ENCODE peak calls at places on chromosome 16, in nine cellular contexts. O is GM04504; M is thoracic aorta; A is skeletal muscle cell; C is neural crest cell; E is SHP77; K is amniotic stem cell; S is stimulated activated CD4-positive, alpha-beta T cell treated with anti-CD3 and anti-CD28 coated beads, Interleukin-2, amount 100 ng/mL, for 48 hours; J is iris pigment epithelial cell. T is an unnamed sample.

GRCh38 chr16:67844441-67844840 is 2.3 kb upstream of the NUTF2 start:
- DNase-seq in C (no peak), A (no peak), M (no peak), S (no peak), J (peak; percentile 42), O (no peak), E (no peak), K (no peak), T (no peak)

GRCh38 chr16:28219283-28219682 is 7.5 kb upstream of the XPO6 start:
- DNase-seq in K (no peak), C (no peak), O (no peak), J (no peak), S (no peak), A (no peak), E (no peak), M (no peak), T (no peak)

GRCh38 chr16:68401871-68402747 is 46.2 kb downstream of the SMPD3 start:
- DNase-seq in K (no peak), A (peak; percentile 32), O (peak; percentile 49), S (no peak), M (no peak), C (no peak), E (no peak), J (peak; percentile 72), T (no peak)

GRCh38 chr16:66365588-66365987 is 903 bp upstream of the CDH5 start:
- DNase-seq in E (no peak), O (no peak), M (no peak), K (no peak), C (no peak), J (peak; percentile 54), S (no peak), A (no peak), T (no peak)

GRCh38 chr16:75931043-75931442 is 204.8 kb upstream of the CPHXL start:
- DNase-seq in S (no peak), O (no peak), C (no peak), E (no peak), J (peak; percentile 95), M (no peak), K (no peak), A (peak; percentile 72), T (no peak)

GRCh38 chr16:5056347-5056746 is 9.4 kb downstream of the C16orf89 start:
- DNase-seq in K (no peak), E (no peak), C (peak; percentile 33), S (peak; percentile 33), J (no peak), A (no peak), M (no peak), O (no peak), T (no peak)

GRCh38 chr16:30619207-30619606 is 9.0 kb upstream of the ZNF689 start:
- DNase-seq in S (no peak), J (no peak), E (peak; percentile 10), C (no peak), A (no peak), K (no peak), O (no peak), M (no peak), T (no peak)

GRCh38 chr16:85304337-85304736 is 192.1 kb upstream of the CIBAR2 start:
- DNase-seq in J (no peak), A (no peak), S (no peak), E (no peak), C (no peak), K (no peak), M (no peak), O (no peak), T (no peak)

GRCh38 chr16:85413713-85414663 is 199.1 kb upstream of the GSE1 start:
- DNase-seq in C (no peak), S (no peak), J (no peak), O (no peak), A (no peak), M (no peak), E (no peak), K (no peak), T (no peak)

GRCh38 chr16:47481698-47482374 is 20.7 kb downstream of the PHKB start:
- DNase-seq in A (no peak), K (no peak), C (no peak), M (no peak), S (no peak), O (no peak), E (no peak), J (no peak), T (no peak)

GRCh38 chr16:22189473-22190168 is 16.5 kb upstream of the EEF2K start:
- DNase-seq in O (no peak), S (peak; percentile 74), K (no peak), A (no peak), E (peak; percentile 21), C (no peak), M (no peak), J (peak; percentile 36), T (no peak)

GRCh38 chr16:69217433-69217832 is 30.5 kb downstream of the SNTB2 start:
- DNase-seq in J (peak; percentile 70), S (no peak), E (no peak), K (peak; percentile 54), M (no peak), A (no peak), C (no peak), O (no peak), T (no peak)

GRCh38 chr16:84716740-84717139 is 16.9 kb downstream of the USP10 start:
- DNase-seq in K (no peak), J (no peak), C (no peak), M (no peak), A (no peak), O (no peak), E (no peak), S (no peak), T (no peak)

GRCh38 chr16:88969361-88969831 is 7.6 kb downstream of the CBFA2T3 start:
- DNase-seq in O (no peak), C (no peak), A (no peak), K (no peak), M (no peak), J (no peak), S (no peak), E (no peak), T (no peak)

GRCh38 chr16:85824161-85825135 is 25.0 kb downstream of the COX4I1 start:
- DNase-seq in E (no peak), O (no peak), C (no peak), S (no peak), J (no peak), K (no peak), M (no peak), A (no peak), T (no peak)

T was measured in NT2/D1.